ENCODE peak calls at places on chromosomes 16 and 17, in four cellular contexts. One of them, this sample, is unnamed.

GRCh38 chr16:68756250-68757051 is 19.4 kb downstream of the CDH1 start:
- DNase-seq in CD8-positive, alpha-beta T cell: no peak
- DNase-seq in thoracic aorta: no peak
- DNase-seq in AG08395: no peak
- DNase-seq in this sample: no peak

GRCh38 chr16:85424260-85425060 is 188.7 kb upstream of the GSE1 start:
- DNase-seq in AG08395: no peak
- DNase-seq in thoracic aorta: no peak
- DNase-seq in CD8-positive, alpha-beta T cell: peak
- DNase-seq in this sample: no peak

GRCh38 chr16:51556694-51557327 is 405.7 kb upstream of the SALL1 start:
- DNase-seq in AG08395: peak
- DNase-seq in CD8-positive, alpha-beta T cell: no peak
- DNase-seq in thoracic aorta: no peak
- DNase-seq in this sample: no peak

GRCh38 chr16:73949574-73950348 is 346.9 kb upstream of the PSMD7 start:
- DNase-seq in thoracic aorta: no peak
- DNase-seq in AG08395: peak
- DNase-seq in CD8-positive, alpha-beta T cell: no peak
- DNase-seq in this sample: no peak

GRCh38 chr17:16297367-16298139 is 55.7 kb downstream of the CENPV start:
- DNase-seq in thoracic aorta: no peak
- DNase-seq in CD8-positive, alpha-beta T cell: no peak
- DNase-seq in AG08395: no peak
- DNase-seq in this sample: no peak

GRCh38 chr17:56982312-56982711 is 4.4 kb downstream of the SCPEP1 start:
- DNase-seq in AG08395: no peak
- DNase-seq in CD8-positive, alpha-beta T cell: no peak
- DNase-seq in thoracic aorta: no peak
- DNase-seq in this sample: no peak

GRCh38 chr17:49193513-49194296 is 16.7 kb downstream of the GNGT2 start:
- DNase-seq in AG08395: peak
- DNase-seq in CD8-positive, alpha-beta T cell: no peak
- DNase-seq in thoracic aorta: no peak
- DNase-seq in this sample: no peak

GRCh38 chr16:12811441-12812198 is 7.9 kb upstream of the CPPED1 start:
- DNase-seq in AG08395: no peak
- DNase-seq in CD8-positive, alpha-beta T cell: no peak
- DNase-seq in thoracic aorta: no peak
- DNase-seq in this sample: no peak

GRCh38 chr17:80826955-80827645 is 164.5 kb upstream of the CHMP6 start:
- DNase-seq in thoracic aorta: peak
- DNase-seq in CD8-positive, alpha-beta T cell: no peak
- DNase-seq in AG08395: peak
- DNase-seq in this sample: no peak

GRCh38 chr17:80586464-80587228 is 42.0 kb downstream of the RPTOR start:
- DNase-seq in thoracic aorta: no peak
- DNase-seq in AG08395: no peak
- DNase-seq in CD8-positive, alpha-beta T cell: no peak
- DNase-seq in this sample: no peak

GRCh38 chr16:16113076-16113475 is 110.2 kb downstream of the ABCC6 start:
- DNase-seq in CD8-positive, alpha-beta T cell: no peak
- DNase-seq in thoracic aorta: no peak
- DNase-seq in AG08395: no peak
- DNase-seq in this sample: no peak

GRCh38 chr16:74480150-74481029 is 59.1 kb upstream of the CLEC18B start:
- DNase-seq in thoracic aorta: no peak
- DNase-seq in AG08395: peak
- DNase-seq in CD8-positive, alpha-beta T cell: no peak
- DNase-seq in this sample: no peak

GRCh38 chr17:48555183-48555615 is 10.3 kb upstream of the HOXB2 start:
- DNase-seq in AG08395: peak
- DNase-seq in CD8-positive, alpha-beta T cell: no peak
- DNase-seq in thoracic aorta: no peak
- DNase-seq in this sample: no peak

GRCh38 chr17:68567035-68567434 is 34.1 kb downstream of the FAM20A start:
- DNase-seq in thoracic aorta: no peak
- DNase-seq in CD8-positive, alpha-beta T cell: no peak
- DNase-seq in AG08395: no peak
- DNase-seq in this sample: no peak

GRCh38 chr17:63649813-63650212 is 27.6 kb downstream of the MAP3K3 start:
- DNase-seq in thoracic aorta: no peak
- DNase-seq in AG08395: no peak
- DNase-seq in CD8-positive, alpha-beta T cell: no peak
- DNase-seq in this sample: no peak

GRCh38 chr17:63531022-63531965 is 8.1 kb downstream of the KCNH6 start:
- DNase-seq in AG08395: no peak
- DNase-seq in thoracic aorta: no peak
- DNase-seq in CD8-positive, alpha-beta T cell: no peak
- DNase-seq in this sample: no peak

GRCh38 chr17:17808706-17809432 is 27.9 kb downstream of the SREBF1 start:
- DNase-seq in thoracic aorta: no peak
- DNase-seq in CD8-positive, alpha-beta T cell: no peak
- DNase-seq in AG08395: no peak
- DNase-seq in this sample: no peak

GRCh38 chr17:35315283-35315682 is 58.1 kb downstream of the SLFN11 start:
- DNase-seq in AG08395: peak
- DNase-seq in CD8-positive, alpha-beta T cell: no peak
- DNase-seq in thoracic aorta: no peak
- DNase-seq in this sample: no peak

GRCh38 chr16:16183562-16183961 is 39.7 kb downstream of the ABCC6 start:
- DNase-seq in CD8-positive, alpha-beta T cell: no peak
- DNase-seq in thoracic aorta: no peak
- DNase-seq in AG08395: no peak
- DNase-seq in this sample: no peak

GRCh38 chr17:43766413-43767052 is 7.9 kb upstream of the SOST start:
- DNase-seq in CD8-positive, alpha-beta T cell: peak
- DNase-seq in AG08395: peak
- DNase-seq in thoracic aorta: no peak
- DNase-seq in this sample: peak

GRCh38 chr16:1082952-1083675 is 10.6 kb downstream of the SSTR5 start:
- DNase-seq in thoracic aorta: no peak
- DNase-seq in CD8-positive, alpha-beta T cell: no peak
- DNase-seq in AG08395: no peak
- DNase-seq in this sample: no peak

GRCh38 chr17:63573634-63574033 is 23.4 kb downstream of the DCAF7 start:
- DNase-seq in thoracic aorta: no peak
- DNase-seq in AG08395: peak
- DNase-seq in CD8-positive, alpha-beta T cell: no peak
- DNase-seq in this sample: no peak

GRCh38 chr17:16926061-16926511 is 45.8 kb downstream of the TNFRSF13B start:
- DNase-seq in thoracic aorta: no peak
- DNase-seq in AG08395: no peak
- DNase-seq in CD8-positive, alpha-beta T cell: no peak
- DNase-seq in this sample: no peak

GRCh38 chr17:9370464-9370863 is 205.2 kb downstream of the STX8 start:
- DNase-seq in AG08395: no peak
- DNase-seq in thoracic aorta: no peak
- DNase-seq in CD8-positive, alpha-beta T cell: no peak
- DNase-seq in this sample: no peak

GRCh38 chr16:1770328-1771071 is 843 bp downstream of the NME3 start:
- DNase-seq in thoracic aorta: no peak
- DNase-seq in AG08395: peak
- DNase-seq in CD8-positive, alpha-beta T cell: peak
- DNase-seq in this sample: peak

GRCh38 chr17:20282526-20283308 is 184.6 kb downstream of the LGALS9B start:
- DNase-seq in AG08395: no peak
- DNase-seq in thoracic aorta: no peak
- DNase-seq in CD8-positive, alpha-beta T cell: no peak
- DNase-seq in this sample: no peak